ENCODE peak calls at places on chromosomes 13 and 19, in seven cellular contexts. K, O, N, H, I, G and X are unnamed samples.

GRCh38 chr13:30713133-30713532 is 22.2 kb upstream of the ALOX5AP start:
- DNase-seq in K (no peak), O (no peak), N (no peak), H (no peak), I (no peak), G (no peak), X (no peak)

GRCh38 chr13:85565652-85566051 is 233.6 kb downstream of the SLITRK6 start:
- DNase-seq in K (no peak), O (no peak), N (no peak), H (no peak), I (no peak), G (no peak), X (no peak)

GRCh38 chr13:20191902-20192469 is 752 bp downstream of the GJB2 start:
- DNase-seq in K (no peak), O (no peak), N (no peak), H (peak), I (no peak), G (no peak), X (no peak)

GRCh38 chr19:45076029-45076850 is at the start of gene ZNF296:
- DNase-seq in K (peak), O (no peak), N (no peak), H (peak), I (peak), G (peak), X (no peak)

GRCh38 chr19:13401388-13401787 is 104.9 kb downstream of the CACNA1A start:
- DNase-seq in K (peak), O (no peak), N (no peak), H (peak), I (peak), G (peak), X (no peak)

GRCh38 chr13:66099825-66100224 is 1130.3 kb downstream of the PCDH9 start:
- DNase-seq in K (no peak), O (no peak), N (no peak), H (no peak), I (no peak), G (no peak), X (no peak)

GRCh38 chr13:113053376-113053775 is 52.2 kb upstream of the F7 start:
- DNase-seq in K (no peak), O (no peak), N (no peak), H (no peak), I (no peak), G (no peak), X (no peak)

GRCh38 chr13:84844473-84844872 is 954.7 kb downstream of the SLITRK6 start:
- DNase-seq in K (peak), O (peak), N (no peak), H (peak), I (peak), G (no peak), X (no peak)

GRCh38 chr19:6551091-6551490 is 20.3 kb downstream of the TNFSF9 start:
- DNase-seq in K (no peak), O (no peak), N (no peak), H (no peak), I (no peak), G (no peak), X (no peak)

GRCh38 chr13:74037762-74038161 is 96.4 kb downstream of the KLF12 start:
- DNase-seq in K (no peak), O (no peak), N (no peak), H (no peak), I (no peak), G (no peak), X (no peak)

GRCh38 chr13:72504026-72504925 is 223.2 kb downstream of the MZT1 start:
- DNase-seq in K (no peak), O (no peak), N (no peak), H (no peak), I (no peak), G (no peak), X (no peak)

GRCh38 chr13:94435604-94436226 is 43.8 kb downstream of the DCT start:
- DNase-seq in K (peak), O (peak), N (no peak), H (peak), I (peak), G (peak), X (no peak)

GRCh38 chr13:32610538-32610937 is 24.3 kb downstream of the PDS5B start:
- DNase-seq in K (no peak), O (no peak), N (no peak), H (no peak), I (no peak), G (no peak), X (no peak)

GRCh38 chr19:10339380-10339960 is at the start of gene ICAM3:
- DNase-seq in K (no peak), O (no peak), N (peak), H (no peak), I (no peak), G (no peak), X (no peak)

GRCh38 chr19:5354403-5354802 is 13.8 kb upstream of the PTPRS start:
- DNase-seq in K (peak), O (peak), N (no peak), H (peak), I (no peak), G (peak), X (no peak)

GRCh38 chr13:41995946-41996345 is 35.0 kb upstream of the VWA8 start:
- DNase-seq in K (peak), O (no peak), N (no peak), H (no peak), I (no peak), G (peak), X (no peak)

GRCh38 chr13:60090579-60090978 is 73.1 kb downstream of the DIAPH3 start:
- DNase-seq in K (no peak), O (no peak), N (no peak), H (no peak), I (no peak), G (no peak), X (no peak)
- TF ChIP-seq REST in K (no peak), O (no peak), N (no peak), H (no peak), I (no peak), G (no peak), X (no peak)

GRCh38 chr19:49863935-49864320 is 3.4 kb downstream of the PNKP start:
- DNase-seq in K (no peak), O (no peak), N (no peak), H (no peak), I (no peak), G (no peak), X (no peak)
- TF ChIP-seq POLR2AphosphoS5 in K (no peak), O (no peak), N (no peak), H (no peak), I (no peak), G (no peak), X (no peak)

GRCh38 chr13:81487151-81487550 is 1146.2 kb upstream of the SPRY2 start:
- DNase-seq in K (peak), O (peak), N (no peak), H (peak), I (peak), G (no peak), X (no peak)
- TF ChIP-seq CTCF in K (peak), O (peak), N (peak), H (peak), I (peak), G (no peak), X (peak)

DNA sequence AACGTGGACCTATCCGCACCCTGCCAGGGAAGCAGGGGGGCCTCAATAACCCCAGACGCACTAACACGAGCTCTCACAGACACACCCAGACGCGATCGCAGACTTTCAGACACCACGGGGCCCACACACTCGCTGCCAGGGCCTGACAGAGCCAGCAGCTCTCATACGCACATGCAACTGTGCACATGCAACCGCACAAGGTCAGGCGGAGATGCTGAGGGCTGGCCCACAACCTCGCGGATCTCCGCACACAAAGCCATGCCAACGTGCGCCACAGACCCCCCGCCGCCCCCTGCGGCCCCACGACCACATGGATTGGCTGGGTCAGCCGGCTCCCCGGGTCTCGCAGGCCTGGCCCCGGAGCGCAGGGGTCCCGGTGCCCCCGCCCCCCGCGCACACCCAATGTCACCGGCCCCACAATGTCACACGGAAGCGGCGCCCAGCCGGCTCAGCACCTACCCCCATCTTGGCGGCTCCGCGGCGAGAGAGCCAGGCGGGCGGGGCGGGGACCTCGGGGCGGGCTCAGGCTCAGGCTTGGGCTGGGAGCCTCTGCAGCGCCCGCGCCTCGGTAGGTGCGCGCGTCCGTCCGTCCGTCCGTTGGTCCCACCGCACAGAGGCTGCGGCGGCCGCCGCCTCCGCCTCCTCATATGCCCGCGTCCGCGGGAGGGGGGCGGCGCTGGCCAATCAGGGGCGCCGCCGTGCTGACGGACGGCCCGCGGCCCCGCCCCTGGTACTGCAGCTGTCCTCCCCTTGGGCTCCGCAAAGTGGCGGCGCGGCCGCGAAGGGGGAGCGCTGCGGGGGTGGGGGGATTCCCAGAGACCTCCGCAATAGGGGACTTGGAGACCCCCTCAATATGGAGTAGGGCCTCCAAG is at the start of gene ATP1A3:
- DNase-seq in K (no peak), O (peak), N (no peak), H (peak), I (peak), G (peak), X (no peak)
- TF ChIP-seq REST in K (no peak), O (no peak), N (no peak), H (no peak), I (no peak), G (no peak), X (no peak)

GRCh38 chr13:23375007-23375971 is 58.2 kb downstream of the SACS start:
- DNase-seq in K (peak), O (peak), N (peak), H (peak), I (peak), G (peak), X (no peak)
- TF ChIP-seq POLR2AphosphoS5 in K (peak), O (peak), N (peak), H (peak), I (peak), G (no peak), X (peak)

GRCh38 chr19:54172764-54173699 is at the start of gene TMC4:
- DNase-seq in K (no peak), O (no peak), N (no peak), H (peak), I (peak), G (no peak), X (no peak)
- TF ChIP-seq CTCF in K (peak), O (no peak), N (peak), H (peak), I (peak), G (peak), X (no peak)

DNA sequence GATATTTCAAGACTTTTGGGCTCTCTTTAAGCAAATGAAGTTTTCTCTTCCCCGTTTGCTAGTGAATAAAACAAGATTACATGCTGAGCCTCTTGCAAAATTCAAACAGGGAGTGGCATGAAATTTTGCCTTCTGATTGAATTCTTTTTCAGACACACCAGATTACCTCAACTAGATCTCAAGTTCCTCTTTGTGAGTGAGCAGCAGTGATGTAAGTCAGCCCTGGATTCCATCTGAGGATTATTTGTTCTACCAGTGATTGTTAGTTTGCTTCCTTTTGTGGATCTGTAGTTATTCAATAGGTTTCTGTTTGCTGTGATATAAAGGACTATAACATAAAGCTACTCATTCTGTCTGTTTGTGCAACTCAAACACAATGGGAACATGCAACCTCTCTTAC is 407.8 kb downstream of the LMO7 start:
- DNase-seq in K (no peak), O (no peak), N (no peak), H (no peak), I (no peak), G (no peak), X (no peak)
- TF ChIP-seq REST in K (no peak), O (no peak), N (no peak), H (no peak), I (no peak), G (no peak), X (no peak)

DNA sequence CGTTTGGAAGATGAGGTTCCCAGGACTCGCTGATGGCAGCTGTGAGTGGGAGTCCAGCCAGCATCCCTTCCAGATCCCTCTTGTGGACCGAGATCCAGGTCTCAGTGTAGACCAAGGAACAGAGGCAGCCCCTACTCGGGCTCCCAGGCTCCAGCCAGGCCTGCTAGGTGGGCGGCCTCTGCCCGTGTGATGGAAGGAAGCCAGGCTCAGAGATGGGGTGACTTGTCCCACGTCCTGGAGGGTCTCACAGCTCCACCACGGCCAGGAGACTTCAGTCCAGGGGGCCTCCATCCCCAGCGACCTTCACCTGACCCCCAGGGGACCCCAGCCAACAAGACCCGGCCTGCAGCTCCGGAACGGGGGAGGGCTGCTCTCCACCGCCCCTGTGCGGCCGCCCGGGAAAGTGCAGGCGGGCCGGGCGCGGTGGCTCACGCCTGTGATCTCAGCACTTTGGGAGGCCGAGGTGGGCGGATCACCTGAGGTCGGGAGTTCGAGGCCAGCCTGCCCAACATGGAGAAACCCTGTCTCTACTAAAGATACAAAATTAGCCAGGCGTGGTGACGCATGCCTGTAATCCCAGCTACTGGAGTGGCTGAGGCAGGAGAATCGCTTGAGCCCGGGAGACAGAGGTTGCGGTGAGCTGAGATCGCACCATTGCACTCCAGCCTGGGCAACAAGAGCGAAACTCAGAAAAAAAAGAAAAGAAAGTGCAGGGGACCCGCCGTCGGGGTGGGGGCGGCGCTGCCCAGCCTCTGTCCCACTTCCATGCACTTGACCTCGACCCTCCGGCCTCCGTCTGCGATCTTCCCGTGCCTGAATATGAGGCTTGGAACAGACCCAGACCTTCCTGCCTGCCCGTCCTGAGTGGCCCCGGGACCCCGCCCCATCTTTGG is 600 bp upstream of the MADCAM1 start:
- DNase-seq in K (no peak), O (peak), N (no peak), H (peak), I (no peak), G (peak), X (no peak)
- TF ChIP-seq POLR2AphosphoS5 in K (no peak), O (no peak), N (no peak), H (no peak), I (no peak), G (no peak), X (no peak)

GRCh38 chr19:16117594-16118033 is 5.9 kb downstream of the RAB8A start:
- DNase-seq in K (no peak), O (no peak), N (no peak), H (peak), I (no peak), G (no peak), X (no peak)
- TF ChIP-seq CTCF in K (peak), O (peak), N (peak), H (peak), I (peak), G (no peak), X (no peak)